ENCODE peak calls at places on chromosomes 2 and 18, in eight cellular contexts. One of them, this sample, is unnamed.

GRCh38 chr2:226446406-226447001 is 353.1 kb downstream of the IRS1 start:
- DNase-seq in IMR-90: peak
- DNase-seq in uterus: no peak
- DNase-seq in K562: no peak
- DNase-seq in body of pancreas: no peak
- DNase-seq in breast epithelium: no peak
- DNase-seq in spleen: no peak
- DNase-seq in GM12891: no peak
- DNase-seq in this sample: no peak

GRCh38 chr2:44118257-44118656 is 50.4 kb upstream of the PPM1B start:
- DNase-seq in IMR-90: peak
- DNase-seq in uterus: no peak
- DNase-seq in K562: peak
- DNase-seq in body of pancreas: no peak
- DNase-seq in breast epithelium: no peak
- DNase-seq in spleen: no peak
- DNase-seq in GM12891: no peak
- DNase-seq in this sample: no peak

GRCh38 chr2:179460530-179460929 is 195.9 kb upstream of the SESTD1 start:
- DNase-seq in IMR-90: peak
- DNase-seq in uterus: no peak
- DNase-seq in K562: no peak
- DNase-seq in body of pancreas: no peak
- DNase-seq in breast epithelium: no peak
- DNase-seq in spleen: no peak
- DNase-seq in GM12891: no peak
- DNase-seq in this sample: no peak

GRCh38 chr2:142991295-142991694 is 113.8 kb downstream of the KYNU start:
- DNase-seq in IMR-90: no peak
- DNase-seq in uterus: no peak
- DNase-seq in K562: no peak
- DNase-seq in body of pancreas: no peak
- DNase-seq in breast epithelium: no peak
- DNase-seq in spleen: no peak
- DNase-seq in GM12891: no peak
- DNase-seq in this sample: no peak

GRCh38 chr2:239393941-239394340 is 6.9 kb downstream of the HDAC4 start:
- DNase-seq in IMR-90: peak
- DNase-seq in uterus: no peak
- DNase-seq in K562: no peak
- DNase-seq in body of pancreas: no peak
- DNase-seq in breast epithelium: no peak
- DNase-seq in spleen: no peak
- DNase-seq in GM12891: no peak
- DNase-seq in this sample: no peak

GRCh38 chr2:74959106-74959751 is 786 bp downstream of the POLE4 start:
- DNase-seq in IMR-90: no peak
- DNase-seq in uterus: no peak
- DNase-seq in K562: no peak
- DNase-seq in body of pancreas: peak
- DNase-seq in breast epithelium: no peak
- DNase-seq in spleen: peak
- DNase-seq in GM12891: no peak
- DNase-seq in this sample: no peak

GRCh38 chr2:185537689-185538088 is 200.9 kb upstream of the FSIP2 start:
- DNase-seq in IMR-90: no peak
- DNase-seq in uterus: no peak
- DNase-seq in K562: no peak
- DNase-seq in body of pancreas: no peak
- DNase-seq in breast epithelium: no peak
- DNase-seq in spleen: no peak
- DNase-seq in GM12891: no peak
- DNase-seq in this sample: no peak

GRCh38 chr18:25231327-25231691 is 120.7 kb downstream of the ZNF521 start:
- DNase-seq in IMR-90: no peak
- DNase-seq in uterus: peak
- DNase-seq in K562: no peak
- DNase-seq in body of pancreas: no peak
- DNase-seq in breast epithelium: peak
- DNase-seq in spleen: no peak
- DNase-seq in GM12891: no peak
- DNase-seq in this sample: no peak

GRCh38 chr18:3983351-3983969 is 471.6 kb downstream of the DLGAP1 start:
- DNase-seq in IMR-90: peak
- DNase-seq in uterus: no peak
- DNase-seq in K562: peak
- DNase-seq in body of pancreas: no peak
- DNase-seq in breast epithelium: no peak
- DNase-seq in spleen: no peak
- DNase-seq in GM12891: no peak
- DNase-seq in this sample: no peak

GRCh38 chr2:142218471-142218870 is 87.7 kb upstream of the LRP1B start:
- DNase-seq in IMR-90: peak
- DNase-seq in uterus: no peak
- DNase-seq in K562: no peak
- DNase-seq in body of pancreas: no peak
- DNase-seq in breast epithelium: no peak
- DNase-seq in spleen: no peak
- DNase-seq in GM12891: no peak
- DNase-seq in this sample: no peak

GRCh38 chr2:121336528-121337294 is 51.7 kb upstream of the TFCP2L1 start:
- DNase-seq in IMR-90: no peak
- DNase-seq in uterus: no peak
- DNase-seq in K562: no peak
- DNase-seq in body of pancreas: no peak
- DNase-seq in breast epithelium: no peak
- DNase-seq in spleen: no peak
- DNase-seq in GM12891: no peak
- DNase-seq in this sample: peak

GRCh38 chr18:25256439-25256838 is 95.5 kb downstream of the ZNF521 start:
- DNase-seq in IMR-90: no peak
- DNase-seq in uterus: no peak
- DNase-seq in K562: no peak
- DNase-seq in body of pancreas: no peak
- DNase-seq in breast epithelium: no peak
- DNase-seq in spleen: no peak
- DNase-seq in GM12891: no peak
- DNase-seq in this sample: no peak

DNA sequence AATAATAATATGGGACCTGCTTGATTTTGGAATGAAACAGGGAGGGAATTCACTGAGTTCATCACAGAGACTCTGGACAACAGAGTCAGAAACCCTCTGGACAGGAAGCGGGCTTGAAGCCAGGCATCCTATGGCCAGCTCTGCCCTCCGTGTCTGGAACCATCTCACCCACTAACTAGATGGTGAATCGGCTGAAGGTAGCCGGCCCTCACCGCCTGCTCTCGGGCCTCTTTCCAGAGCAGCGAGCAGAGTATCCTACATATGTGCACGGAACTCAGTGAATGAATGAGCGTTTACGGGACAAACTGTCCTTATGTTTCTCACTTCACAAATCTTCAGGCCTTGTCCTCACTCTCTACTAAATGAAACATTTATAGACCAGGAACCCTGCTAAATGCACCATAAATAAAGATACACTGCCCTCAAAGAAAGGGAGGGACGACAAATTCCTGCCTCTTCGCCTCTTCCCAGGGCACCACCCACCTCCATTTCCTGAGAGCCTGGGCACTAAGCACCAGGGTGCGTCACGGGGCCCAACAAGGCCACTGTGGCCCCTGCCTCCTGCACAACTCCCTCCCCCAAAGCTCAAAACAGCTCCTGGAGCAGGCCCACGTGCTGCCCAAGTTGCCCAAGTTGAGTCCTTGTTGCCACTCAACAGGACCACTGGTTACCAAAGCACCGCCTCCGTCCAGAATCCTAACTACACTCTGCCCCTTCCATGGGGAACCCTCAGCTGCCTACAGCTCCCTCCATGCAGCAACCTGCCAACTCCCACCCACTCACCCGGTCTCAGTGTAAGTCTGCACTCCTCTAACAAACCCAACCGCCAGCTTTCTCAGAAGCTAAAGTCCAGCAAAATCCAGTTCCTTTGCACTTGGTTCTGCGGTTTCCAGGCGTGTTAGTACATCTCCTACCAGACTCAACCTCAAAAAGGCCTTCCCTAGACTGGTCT is 1.7 kb downstream of the TBC1D8 start:
- DNase-seq in IMR-90: no peak
- DNase-seq in uterus: peak
- DNase-seq in K562: no peak
- DNase-seq in body of pancreas: peak
- DNase-seq in breast epithelium: no peak
- DNase-seq in spleen: no peak
- DNase-seq in GM12891: no peak
- DNase-seq in this sample: no peak
- TF ChIP-seq POLR2A in IMR-90: no peak
- TF ChIP-seq POLR2A in uterus: no peak
- TF ChIP-seq POLR2A in K562: no peak
- TF ChIP-seq POLR2A in body of pancreas: no peak
- TF ChIP-seq POLR2A in breast epithelium: no peak
- TF ChIP-seq POLR2A in spleen: no peak
- TF ChIP-seq POLR2A in GM12891: no peak
- TF ChIP-seq POLR2A in this sample: no peak

DNA sequence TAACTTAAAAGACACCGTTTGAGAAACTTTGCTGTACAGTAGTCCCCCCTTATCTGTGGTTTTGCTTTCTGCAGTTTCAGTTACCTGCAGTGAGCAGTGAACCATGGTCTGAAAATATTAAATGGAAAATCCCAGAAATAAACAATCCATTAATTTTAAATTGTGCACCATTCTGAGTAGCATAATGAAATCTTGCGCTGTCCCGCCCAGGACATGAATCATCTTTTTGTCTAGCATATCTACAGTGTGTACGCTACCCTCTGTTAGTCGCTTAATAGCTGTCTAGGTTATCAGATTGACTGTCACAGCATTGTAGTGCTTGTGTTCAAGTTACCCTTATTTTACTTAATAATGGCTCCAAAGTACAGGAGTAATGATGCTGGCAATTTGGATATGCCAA is 6.1 kb downstream of the ARPC2 start:
- DNase-seq in IMR-90: peak
- DNase-seq in uterus: no peak
- DNase-seq in K562: peak
- DNase-seq in body of pancreas: no peak
- DNase-seq in breast epithelium: no peak
- DNase-seq in spleen: no peak
- DNase-seq in GM12891: no peak
- DNase-seq in this sample: no peak
- TF ChIP-seq POLR2A in IMR-90: peak
- TF ChIP-seq POLR2A in uterus: no peak
- TF ChIP-seq POLR2A in K562: no peak
- TF ChIP-seq POLR2A in body of pancreas: no peak
- TF ChIP-seq POLR2A in breast epithelium: no peak
- TF ChIP-seq POLR2A in spleen: no peak
- TF ChIP-seq POLR2A in GM12891: no peak
- TF ChIP-seq POLR2A in this sample: no peak

GRCh38 chr2:213284105-213285090 is at the start of gene SPAG16:
- DNase-seq in IMR-90: peak
- DNase-seq in uterus: peak
- DNase-seq in K562: peak
- DNase-seq in body of pancreas: peak
- DNase-seq in breast epithelium: peak
- DNase-seq in spleen: peak
- DNase-seq in GM12891: peak
- DNase-seq in this sample: peak
- TF ChIP-seq POLR2A in IMR-90: peak
- TF ChIP-seq POLR2A in uterus: no peak
- TF ChIP-seq POLR2A in K562: no peak
- TF ChIP-seq POLR2A in body of pancreas: peak
- TF ChIP-seq POLR2A in breast epithelium: no peak
- TF ChIP-seq POLR2A in spleen: no peak
- TF ChIP-seq POLR2A in GM12891: peak
- TF ChIP-seq POLR2A in this sample: no peak

DNA sequence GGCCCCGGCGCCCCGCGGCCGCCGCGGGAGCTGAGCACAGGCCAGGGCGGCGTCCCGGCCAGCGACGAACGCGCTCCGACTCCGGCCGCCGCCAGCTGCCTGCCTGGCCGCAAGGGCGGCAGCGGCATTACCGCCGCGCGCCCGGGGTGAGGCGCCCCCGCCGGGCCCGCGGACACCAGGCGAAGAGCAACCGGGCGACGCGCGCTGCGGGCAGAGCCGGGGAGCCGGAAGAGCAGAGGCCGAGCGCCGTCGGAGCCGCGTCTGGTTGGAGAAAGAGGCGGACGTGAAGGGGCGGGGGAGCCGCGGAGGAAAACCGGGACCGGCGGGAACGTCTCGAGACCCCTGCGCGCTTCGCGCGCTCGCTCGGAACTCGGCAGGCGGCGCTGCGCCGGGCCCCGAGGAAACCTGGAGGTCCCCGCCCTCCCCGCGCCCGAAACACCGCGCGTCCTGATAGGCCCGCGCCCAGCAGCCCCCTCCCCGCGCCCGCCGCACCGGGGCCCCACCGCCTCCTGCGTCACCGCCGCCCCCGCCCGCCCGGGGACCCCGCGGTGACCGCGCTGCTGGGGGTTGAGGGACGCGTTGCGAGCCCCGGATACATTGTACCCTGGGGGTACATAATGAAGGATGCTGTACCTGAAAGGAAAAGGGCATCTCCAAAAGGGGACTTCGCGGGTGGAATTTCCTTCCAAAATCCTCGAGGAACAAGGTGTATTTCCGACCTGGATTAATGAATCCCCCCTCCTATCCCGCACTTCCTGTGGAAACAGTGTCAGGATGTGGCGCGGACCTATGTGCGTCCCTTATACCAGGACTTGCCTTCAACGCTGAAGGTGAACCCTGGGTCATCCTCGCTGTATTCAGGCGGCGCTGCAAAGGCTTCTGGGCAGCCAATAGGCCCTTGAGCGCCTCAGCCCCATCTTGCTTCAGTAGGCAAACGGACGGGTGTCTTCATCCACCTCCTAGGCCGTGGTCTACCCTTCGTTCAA is 1.0 kb upstream of the B4GALT6 start:
- DNase-seq in IMR-90: peak
- DNase-seq in uterus: peak
- DNase-seq in K562: peak
- DNase-seq in body of pancreas: peak
- DNase-seq in breast epithelium: no peak
- DNase-seq in spleen: peak
- DNase-seq in GM12891: peak
- DNase-seq in this sample: peak
- TF ChIP-seq POLR2A in IMR-90: no peak
- TF ChIP-seq POLR2A in uterus: no peak
- TF ChIP-seq POLR2A in K562: no peak
- TF ChIP-seq POLR2A in body of pancreas: peak
- TF ChIP-seq POLR2A in breast epithelium: no peak
- TF ChIP-seq POLR2A in spleen: no peak
- TF ChIP-seq POLR2A in GM12891: peak
- TF ChIP-seq POLR2A in this sample: peak

GRCh38 chr2:101306410-101306809 is 2.1 kb downstream of the RNF149 start:
- DNase-seq in IMR-90: no peak
- DNase-seq in uterus: no peak
- DNase-seq in K562: peak
- DNase-seq in body of pancreas: peak
- DNase-seq in breast epithelium: no peak
- DNase-seq in spleen: no peak
- DNase-seq in GM12891: no peak
- DNase-seq in this sample: no peak
- TF ChIP-seq POLR2A in IMR-90: no peak
- TF ChIP-seq POLR2A in uterus: no peak
- TF ChIP-seq POLR2A in K562: no peak
- TF ChIP-seq POLR2A in body of pancreas: no peak
- TF ChIP-seq POLR2A in breast epithelium: no peak
- TF ChIP-seq POLR2A in spleen: no peak
- TF ChIP-seq POLR2A in GM12891: no peak
- TF ChIP-seq POLR2A in this sample: no peak

GRCh38 chr18:11147371-11147860 is 2.0 kb downstream of the PIEZO2 start:
- DNase-seq in IMR-90: no peak
- DNase-seq in uterus: no peak
- DNase-seq in K562: no peak
- DNase-seq in body of pancreas: no peak
- DNase-seq in breast epithelium: no peak
- DNase-seq in spleen: no peak
- DNase-seq in GM12891: no peak
- DNase-seq in this sample: no peak
- TF ChIP-seq POLR2A in IMR-90: no peak
- TF ChIP-seq POLR2A in uterus: no peak
- TF ChIP-seq POLR2A in K562: no peak
- TF ChIP-seq POLR2A in body of pancreas: no peak
- TF ChIP-seq POLR2A in breast epithelium: no peak
- TF ChIP-seq POLR2A in spleen: no peak
- TF ChIP-seq POLR2A in GM12891: peak
- TF ChIP-seq POLR2A in this sample: no peak

This sample was measured in Peyer's patch.